ENCODE peak calls at places on chromosomes 11 and 22, in six cellular contexts. P is M059J, O is fibroblast of pulmonary artery, C is ELF-1, V is NCI-H446, Y is thoracic aorta. H is an unnamed sample.
A peak's percentile ranks its signal among the peaks of the same experiment; 100 is the strongest.

GRCh38 chr11:2524446-2525165 is 79.8 kb downstream of the KCNQ1 start:
- DNase-seq in O (no peak), V (no peak), P (no peak), Y (no peak), C (no peak), H (no peak)

GRCh38 chr22:28894320-28894719 is 10.9 kb downstream of the ZNRF3 start:
- DNase-seq in Y (no peak), C (no peak), P (no peak), O (no peak), V (peak; percentile 72), H (no peak)

GRCh38 chr11:130599073-130599654 is 150.7 kb downstream of the ADAMTS15 start:
- DNase-seq in V (no peak), Y (no peak), P (peak; percentile 17), C (no peak), O (peak; percentile 78), H (peak; percentile 63)

GRCh38 chr22:49659924-49660315 is 167.8 kb downstream of the BRD1 start:
- DNase-seq in V (no peak), P (no peak), O (no peak), C (no peak), Y (no peak), H (no peak)

GRCh38 chr11:77654770-77655434 is 17.3 kb upstream of the CLNS1A start:
- DNase-seq in O (no peak), V (no peak), Y (no peak), P (peak; percentile 30), C (peak; percentile 30), H (no peak)

GRCh38 chr11:1050581-1051355 is 14.2 kb upstream of the MUC6 start:
- DNase-seq in O (peak; percentile 65), P (peak; percentile 67), Y (no peak), V (peak; percentile 72), C (peak; percentile 90), H (peak; percentile 52)

GRCh38 chr11:111384494-111384893 is 5.4 kb upstream of the POU2AF1 start:
- DNase-seq in V (no peak), P (no peak), Y (no peak), O (no peak), C (no peak), H (no peak)

GRCh38 chr22:23744485-23744884 is 6.4 kb downstream of the ZNF70 start:
- DNase-seq in Y (no peak), V (no peak), P (no peak), C (no peak), O (no peak), H (no peak)

GRCh38 chr22:44574057-44574456 is 76.0 kb upstream of the RTL6 start:
- DNase-seq in Y (peak; percentile 21), O (peak; percentile 76), V (peak; percentile 10), P (peak; percentile 91), C (no peak), H (peak; percentile 93)

GRCh38 chr11:86418513-86418912 is 43.8 kb downstream of the CCDC81 start:
- DNase-seq in Y (no peak), P (no peak), O (no peak), V (no peak), C (no peak), H (no peak)

GRCh38 chr22:17699696-17700330 is 61.3 kb downstream of the BCL2L13 start:
- DNase-seq in O (no peak), C (no peak), V (no peak), Y (no peak), P (no peak), H (no peak)

GRCh38 chr11:1231396-1232327 is 8.8 kb downstream of the MUC5B start:
- DNase-seq in O (no peak), P (no peak), C (peak; percentile 0), V (no peak), Y (no peak), H (no peak)

GRCh38 chr11:75333022-75333806 is 18.2 kb downstream of the ARRB1 start:
- DNase-seq in P (no peak), O (no peak), V (no peak), C (no peak), Y (no peak), H (no peak)

GRCh38 chr22:37784829-37785495 is 22.8 kb upstream of the GCAT start:
- DNase-seq in P (no peak), O (no peak), Y (no peak), V (no peak), C (peak; percentile 22), H (no peak)

GRCh38 chr11:19816817-19817216 is 104.2 kb downstream of the NAV2 start:
- DNase-seq in P (no peak), C (no peak), V (no peak), Y (no peak), O (no peak), H (no peak)

GRCh38 chr11:23509023-23509422 is 648.7 kb upstream of the CCDC179 start:
- DNase-seq in Y (no peak), C (no peak), V (no peak), O (peak; percentile 26), P (peak; percentile 86), H (no peak)

GRCh38 chr11:120917536-120918239 is 106.2 kb upstream of the TBCEL start:
- DNase-seq in C (peak; percentile 74), P (no peak), V (no peak), O (no peak), Y (no peak), H (no peak)

GRCh38 chr22:47377926-47378560 is 615.6 kb downstream of the TBC1D22A start:
- DNase-seq in V (no peak), O (no peak), Y (no peak), C (peak; percentile 40), P (no peak), H (no peak)

GRCh38 chr11:11444027-11444799 is 91.2 kb upstream of the CSNK2A3 start:
- DNase-seq in Y (no peak), P (peak; percentile 13), C (no peak), V (no peak), O (peak; percentile 20), H (peak; percentile 54)

GRCh38 chr11:112784323-112785073 is 176.7 kb upstream of the NCAM1 start:
- DNase-seq in Y (peak; percentile 52), P (peak; percentile 18), C (peak; percentile 86), V (peak; percentile 65), O (peak; percentile 92), H (peak; percentile 99)

GRCh38 chr11:1391165-1392010 is 1.7 kb downstream of the BRSK2 start:
- DNase-seq in P (no peak), V (peak; percentile 33), C (no peak), Y (no peak), O (no peak), H (no peak)

GRCh38 chr11:64233913-64234839 is at the start of gene VEGFB:
- DNase-seq in Y (no peak), C (no peak), P (peak; percentile 60), O (peak; percentile 44), V (peak; percentile 70), H (peak; percentile 27)

GRCh38 chr11:71563401-71563800 is 2.0 kb upstream of the KRTAP5-10 start:
- DNase-seq in P (peak; percentile 57), V (peak; percentile 27), O (peak; percentile 55), Y (no peak), C (peak; percentile 46), H (peak; percentile 14)

GRCh38 chr22:29737251-29738117 is 17.7 kb downstream of the CABP7 start:
- DNase-seq in V (peak; percentile 57), C (no peak), O (no peak), P (no peak), Y (no peak), H (peak; percentile 13)

GRCh38 chr11:129192150-129192549 is at the start of gene ARHGAP32:
- DNase-seq in O (no peak), C (peak; percentile 59), Y (no peak), V (no peak), P (peak; percentile 70), H (no peak)

GRCh38 chr22:25563757-25564319 is 637 bp upstream of the GRK3 start:
- DNase-seq in C (no peak), O (no peak), V (no peak), P (no peak), Y (no peak), H (no peak)

GRCh38 chr22:49662681-49663080 is 165.0 kb downstream of the BRD1 start:
- DNase-seq in C (no peak), P (no peak), O (no peak), V (no peak), Y (no peak), H (no peak)

GRCh38 chr22:20578707-20579106 is 71.3 kb downstream of the MED15 start:
- DNase-seq in P (no peak), O (no peak), V (no peak), C (no peak), Y (no peak), H (no peak)

GRCh38 chr11:24759742-24760141 is 262.9 kb downstream of the LUZP2 start:
- DNase-seq in P (no peak), V (no peak), O (no peak), Y (no peak), C (no peak), H (no peak)

GRCh38 chr22:31637938-31638618 is 23.9 kb downstream of the PISD start:
- DNase-seq in Y (no peak), P (peak; percentile 47), V (no peak), C (no peak), O (peak; percentile 49), H (no peak)

H was measured in fibroblast of the aortic adventitia.